ENCODE peak calls at places on chromosomes 12 and 14, in eight cellular contexts. Y is fibroblast of the aortic adventitia, R is esophagus muscularis mucosa, Q is choroid plexus epithelial cell, H is heart right ventricle, U is hepatocyte, B is AG09309, P is SK-N-SH. W is an unnamed sample.
A peak's percentile ranks its signal among the peaks of the same experiment; 100 is the strongest.

GRCh38 chr14:92603309-92604257 is 90.0 kb downstream of the RIN3 start:
- DNase-seq in B (peak; percentile 78), R (no peak), H (peak; percentile 52), P (no peak), U (no peak), Q (peak; percentile 92), Y (peak; percentile 76), W (no peak)

GRCh38 chr14:104734051-104734587 is 10.1 kb downstream of the ADSS1 start:
- DNase-seq in Y (no peak), P (no peak), U (no peak), B (no peak), R (no peak), Q (no peak), H (no peak), W (no peak)

GRCh38 chr14:39023939-39024871 is 78.8 kb downstream of the SEC23A start:
- DNase-seq in R (no peak), U (peak; percentile 64), H (no peak), Y (no peak), B (no peak), Q (no peak), P (no peak), W (no peak)

GRCh38 chr12:7241404-7242005 is 52.0 kb downstream of the PEX5 start:
- DNase-seq in R (no peak), U (no peak), B (peak; percentile 4), H (no peak), P (no peak), Q (peak; percentile 79), Y (peak; percentile 2), W (peak; percentile 10)

GRCh38 chr14:79256311-79256879 is 954.9 kb downstream of the DIO2 start:
- DNase-seq in P (no peak), R (peak; percentile 72), Q (no peak), U (no peak), Y (no peak), B (no peak), H (no peak), W (no peak)

GRCh38 chr14:100819829-100820475 is 6.0 kb upstream of the MEG3 start:
- DNase-seq in B (no peak), U (no peak), R (no peak), Y (no peak), H (no peak), P (no peak), Q (no peak), W (no peak)

GRCh38 chr12:65603428-65604351 is 220.6 kb upstream of the HMGA2 start:
- DNase-seq in U (peak; percentile 30), R (no peak), Y (peak; percentile 98), P (no peak), Q (peak; percentile 93), H (peak; percentile 47), B (peak; percentile 92), W (peak; percentile 86)

GRCh38 chr12:29223431-29223830 is 74.4 kb downstream of the FAR2 start:
- DNase-seq in Q (no peak), Y (no peak), R (no peak), U (no peak), B (no peak), H (no peak), P (no peak), W (no peak)

GRCh38 chr12:75259170-75259569 is 49.5 kb upstream of the KCNC2 start:
- DNase-seq in P (no peak), U (no peak), R (no peak), H (no peak), Y (no peak), B (no peak), Q (no peak), W (no peak)

GRCh38 chr14:58639842-58640484 is 2.2 kb downstream of the DACT1 start:
- DNase-seq in R (peak; percentile 77), B (peak; percentile 91), H (peak; percentile 62), P (peak; percentile 78), U (peak; percentile 75), Q (peak; percentile 93), Y (peak; percentile 96), W (peak; percentile 66)

GRCh38 chr12:122888232-122888752 is 7.6 kb downstream of the VPS37B start:
- DNase-seq in B (no peak), Q (peak; percentile 92), Y (peak; percentile 59), P (no peak), U (peak; percentile 85), R (no peak), H (no peak), W (no peak)

GRCh38 chr12:4526923-4527546 is 11.7 kb upstream of the RAD51AP1 start:
- DNase-seq in B (no peak), U (no peak), R (no peak), Q (peak; percentile 35), Y (peak; percentile 34), H (no peak), P (peak; percentile 7), W (no peak)

GRCh38 chr12:121797937-121798801 is 4.7 kb upstream of the RHOF start:
- DNase-seq in Q (peak; percentile 62), H (peak; percentile 83), U (peak; percentile 86), P (peak; percentile 83), R (no peak), Y (peak; percentile 46), B (no peak), W (no peak)

GRCh38 chr12:121799175-121799841 is 4.5 kb upstream of the SETD1B start:
- DNase-seq in Q (peak; percentile 91), U (peak; percentile 85), P (peak; percentile 75), R (peak; percentile 94), Y (peak; percentile 83), B (no peak), H (peak; percentile 84), W (no peak)

GRCh38 chr12:121799842-121800693 is 3.7 kb upstream of the SETD1B start:
- DNase-seq in Q (peak; percentile 90), U (peak; percentile 95), B (no peak), P (peak; percentile 75), Y (peak; percentile 85), R (peak; percentile 96), H (peak; percentile 91), W (no peak)

GRCh38 chr12:121796855-121797751 is 3.6 kb upstream of the RHOF start:
- DNase-seq in U (peak; percentile 96), H (peak; percentile 92), P (peak; percentile 82), Y (peak; percentile 87), B (no peak), Q (peak; percentile 82), R (peak; percentile 96), W (no peak)

GRCh38 chr12:121798807-121799174 is 5.0 kb upstream of the SETD1B start:
- DNase-seq in H (no peak), U (no peak), B (no peak), Q (no peak), Y (no peak), P (no peak), R (no peak), W (no peak)
- H3K4me3 ChIP-seq in H (peak overlapping the region; percentile 73), U (peak overlapping the region; percentile 6), B (peak overlapping the region; percentile 40), Q (peak overlapping the region; percentile 63), Y (peak overlapping the region; percentile 63), P (peak overlapping the region; percentile 53), R (peak overlapping the region; percentile 94), W (peak overlapping the region; percentile 79)

DNA sequence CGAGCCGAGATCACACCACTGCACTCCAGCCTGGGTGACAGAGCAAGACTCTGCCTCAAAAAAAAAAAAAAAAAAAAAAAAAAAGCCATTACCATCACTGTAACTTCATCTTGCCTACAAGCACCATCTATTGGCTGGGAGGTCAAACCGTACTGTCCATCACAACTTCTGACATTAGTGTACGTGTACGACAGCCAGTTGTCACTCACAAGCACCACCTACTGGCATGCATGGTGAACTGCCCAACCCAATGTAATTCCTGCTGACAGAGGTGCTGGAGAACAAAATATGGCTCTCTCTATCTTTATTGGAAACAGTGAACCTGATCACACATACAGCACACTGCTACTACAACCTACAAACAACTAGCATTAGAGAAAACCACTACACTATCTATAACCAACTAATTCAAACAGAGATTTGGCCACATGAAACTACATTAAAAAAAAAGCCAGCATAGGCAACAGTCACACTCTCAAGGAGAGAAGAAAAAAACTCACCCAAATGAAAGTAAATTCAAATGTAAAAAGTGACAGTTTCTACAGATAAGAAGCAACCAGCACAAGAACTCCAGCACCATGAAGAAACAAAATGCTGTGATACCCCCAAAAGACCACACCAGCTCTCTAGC is 82.3 kb downstream of the PUS7L start:
- DNase-seq in R (no peak), H (no peak), B (no peak), Q (peak; percentile 42), Y (no peak), U (peak; percentile 8), P (peak; percentile 41), W (no peak)
- TF ChIP-seq CTCF in R (no peak), H (peak; percentile 6), B (peak; percentile 53), Q (peak; percentile 79), Y (peak; percentile 52), U (peak; percentile 22), P (peak; percentile 65), W (peak; percentile 60)

DNA sequence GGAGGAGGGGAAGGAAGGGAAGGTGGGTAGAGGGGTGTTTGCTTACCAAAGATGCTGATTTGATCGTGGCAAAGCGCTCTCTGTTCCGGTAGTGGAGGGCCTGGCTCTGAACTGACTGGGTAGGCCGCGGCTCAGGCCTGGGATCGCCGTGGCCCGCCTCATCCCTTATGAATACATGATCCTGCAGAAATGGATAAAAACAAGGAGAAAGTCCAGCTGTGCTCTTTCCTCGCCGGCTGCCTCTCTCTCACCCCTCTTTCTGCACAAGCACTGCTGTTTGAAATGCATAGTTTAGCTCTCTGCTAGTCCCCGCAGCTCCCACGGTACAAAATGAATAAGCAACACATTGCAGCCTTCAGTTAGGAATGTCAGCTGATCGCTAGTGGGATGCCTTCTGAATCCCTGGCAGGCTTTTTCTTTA is 53.8 kb downstream of the PEBP1 start:
- DNase-seq in Y (peak; percentile 65), U (peak; percentile 33), H (peak; percentile 13), R (no peak), B (no peak), P (peak; percentile 53), Q (peak; percentile 83), W (no peak)
- H3K4me3 ChIP-seq in Y (peak overlapping the region; percentile 71), U (peak overlapping the region; percentile 4), H (peak overlapping the region; percentile 26), R (peak overlapping the region; percentile 61), B (peak overlapping the region; percentile 46), P (peak overlapping the region; percentile 54), Q (peak overlapping the region; percentile 65), W (peak overlapping the region; percentile 41)

GRCh38 chr14:99271288-99271941 is 582 bp downstream of the BCL11B start:
- DNase-seq in P (no peak), B (no peak), H (no peak), U (no peak), Y (peak; percentile 4), Q (no peak), R (no peak), W (no peak)

GRCh38 chr14:99273724-99274345 is 1.8 kb upstream of the BCL11B start:
- DNase-seq in Q (no peak), U (peak; percentile 70), R (no peak), B (no peak), Y (no peak), P (no peak), H (no peak), W (no peak)

GRCh38 chr14:99273025-99273723 is 1.2 kb upstream of the BCL11B start:
- DNase-seq in U (peak; percentile 76), R (no peak), Y (no peak), B (no peak), P (peak; percentile 43), Q (no peak), H (no peak), W (no peak)

GRCh38 chr14:99271951-99272668 is at the start of gene BCL11B:
- DNase-seq in H (peak; percentile 48), Q (peak; percentile 65), U (peak; percentile 92), Y (peak; percentile 73), R (no peak), B (peak; percentile 16), P (peak; percentile 78), W (no peak)

DNA sequence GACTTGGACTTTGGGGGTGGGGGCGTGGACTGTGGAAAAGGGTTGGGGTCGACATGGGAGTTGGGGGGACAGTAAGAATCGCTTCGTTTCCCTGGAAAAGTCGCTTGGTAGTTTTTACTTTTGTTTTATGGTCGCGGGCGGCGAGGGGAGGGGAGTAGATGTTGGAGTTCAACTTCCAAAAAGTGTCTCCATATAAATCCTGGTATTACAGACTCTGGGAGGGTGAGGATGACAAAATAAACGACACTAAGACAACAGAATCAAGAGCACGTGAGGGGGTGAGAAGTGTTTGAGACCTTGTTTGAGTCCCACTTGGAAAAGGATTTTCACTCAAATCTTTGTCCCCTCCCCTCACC is 650 bp upstream of the BCL11B start:
- DNase-seq in U (no peak), Y (no peak), B (no peak), R (no peak), P (no peak), Q (no peak), H (no peak), W (no peak)
- TF ChIP-seq CTCF in U (no peak), Y (no peak), B (no peak), R (no peak), P (no peak), Q (no peak), H (no peak), W (no peak)

W was measured in BJ.